ENCODE peak calls at places on chromosomes 1 and 21, in nine cellular contexts. L, O, J, T, H, D, Q, N and E are unnamed samples.

GRCh38 chr21:33825898-33826297 is 89.7 kb downstream of the ATP5PO start:
- DNase-seq in L (no peak), O (no peak), J (no peak), T (no peak), H (peak), D (no peak), Q (no peak), N (peak), E (no peak)

GRCh38 chr1:47424336-47424982 is 8.4 kb downstream of the FOXE3 start:
- DNase-seq in L (no peak), O (no peak), J (peak), T (no peak), H (peak), D (no peak), Q (no peak), N (peak), E (peak)

GRCh38 chr1:21623411-21623961 is 45.7 kb downstream of the RAP1GAP start:
- DNase-seq in L (no peak), O (peak), J (peak), T (no peak), H (no peak), D (no peak), Q (no peak), N (no peak), E (peak)

GRCh38 chr21:28615276-28615675 is 377.4 kb downstream of the LTN1 start:
- DNase-seq in L (no peak), O (no peak), J (no peak), T (no peak), H (peak), D (no peak), Q (no peak), N (peak), E (no peak)

GRCh38 chr1:61202854-61203603 is 120.7 kb downstream of the NFIA start:
- DNase-seq in L (no peak), O (no peak), J (no peak), T (no peak), H (no peak), D (no peak), Q (no peak), N (peak), E (no peak)

GRCh38 chr21:18951291-18952038 is 547.9 kb upstream of the TMPRSS15 start:
- DNase-seq in L (no peak), O (no peak), J (peak), T (no peak), H (no peak), D (peak), Q (no peak), N (no peak), E (peak)

GRCh38 chr1:184156521-184157395 is 105.2 kb downstream of the TSEN15 start:
- DNase-seq in L (no peak), O (no peak), J (peak), T (no peak), H (no peak), D (no peak), Q (no peak), N (no peak), E (peak)

GRCh38 chr1:55070291-55070690 is 30.9 kb downstream of the PCSK9 start:
- DNase-seq in L (no peak), O (no peak), J (no peak), T (no peak), H (no peak), D (no peak), Q (no peak), N (no peak), E (no peak)

GRCh38 chr1:9399510-9400424 is 107.1 kb downstream of the SPSB1 start:
- DNase-seq in L (no peak), O (peak), J (peak), T (no peak), H (peak), D (no peak), Q (no peak), N (no peak), E (peak)

GRCh38 chr1:197838836-197839235 is 63.6 kb upstream of the DENND1B start:
- DNase-seq in L (no peak), O (no peak), J (no peak), T (no peak), H (peak), D (no peak), Q (peak), N (peak), E (no peak)

GRCh38 chr1:70627910-70628309 is 216.8 kb downstream of the CTH start:
- DNase-seq in L (no peak), O (peak), J (peak), T (no peak), H (no peak), D (no peak), Q (no peak), N (peak), E (peak)

GRCh38 chr1:22454476-22455056 is 2.9 kb downstream of the ZBTB40 start:
- DNase-seq in L (no peak), O (no peak), J (no peak), T (no peak), H (no peak), D (no peak), Q (no peak), N (no peak), E (no peak)

GRCh38 chr1:30947212-30947611 is 38.7 kb upstream of the SDC3 start:
- DNase-seq in L (no peak), O (no peak), J (no peak), T (no peak), H (no peak), D (no peak), Q (no peak), N (no peak), E (no peak)

GRCh38 chr1:21294266-21295058 is 4.2 kb upstream of the ECE1 start:
- DNase-seq in L (no peak), O (no peak), J (no peak), T (peak), H (no peak), D (peak), Q (peak), N (no peak), E (no peak)

GRCh38 chr21:27570306-27570868 is 603.5 kb upstream of the ADAMTS5 start:
- DNase-seq in L (no peak), O (no peak), J (no peak), T (no peak), H (peak), D (no peak), Q (no peak), N (peak), E (no peak)

GRCh38 chr1:180615493-180616290 is 16.1 kb upstream of the XPR1 start:
- DNase-seq in L (no peak), O (no peak), J (no peak), T (no peak), H (no peak), D (no peak), Q (no peak), N (no peak), E (no peak)

GRCh38 chr1:23791434-23792047 is 596 bp downstream of the LYPLA2 start:
- DNase-seq in L (no peak), O (no peak), J (no peak), T (no peak), H (no peak), D (no peak), Q (peak), N (no peak), E (peak)

GRCh38 chr1:151568626-151569088 is 28.5 kb downstream of the TUFT1 start:
- DNase-seq in L (no peak), O (no peak), J (no peak), T (no peak), H (no peak), D (no peak), Q (no peak), N (no peak), E (no peak)

GRCh38 chr1:231189683-231190270 is 27.9 kb downstream of the TRIM67 start:
- DNase-seq in L (no peak), O (no peak), J (no peak), T (no peak), H (no peak), D (no peak), Q (no peak), N (no peak), E (no peak)

GRCh38 chr1:87084247-87084836 is 169.9 kb downstream of the HS2ST1 start:
- DNase-seq in L (no peak), O (no peak), J (peak), T (no peak), H (peak), D (no peak), Q (no peak), N (peak), E (peak)

GRCh38 chr1:192133350-192133950 is 24.8 kb upstream of the RGS18 start:
- DNase-seq in L (no peak), O (no peak), J (no peak), T (no peak), H (no peak), D (no peak), Q (no peak), N (peak), E (no peak)

GRCh38 chr1:67618285-67619018 is 66.5 kb upstream of the GADD45A start:
- DNase-seq in L (peak), O (no peak), J (no peak), T (no peak), H (peak), D (no peak), Q (no peak), N (peak), E (peak)

GRCh38 chr1:111989531-111990025 is at the start of gene KCND3:
- DNase-seq in L (no peak), O (no peak), J (peak), T (no peak), H (peak), D (peak), Q (peak), N (no peak), E (peak)

GRCh38 chr1:97433520-97434175 is 487.2 kb downstream of the DPYD start:
- DNase-seq in L (no peak), O (no peak), J (no peak), T (no peak), H (peak), D (no peak), Q (no peak), N (peak), E (no peak)

GRCh38 chr21:41664881-41665765 is 101.7 kb downstream of the RIPK4 start:
- DNase-seq in L (no peak), O (no peak), J (no peak), T (no peak), H (peak), D (no peak), Q (no peak), N (peak), E (no peak)

GRCh38 chr1:232473319-232473718 is 156.6 kb downstream of the SIPA1L2 start:
- DNase-seq in L (no peak), O (no peak), J (no peak), T (no peak), H (peak), D (no peak), Q (no peak), N (peak), E (no peak)

GRCh38 chr1:10471411-10472219 is 714 bp downstream of the DFFA start:
- DNase-seq in L (no peak), O (no peak), J (no peak), T (no peak), H (no peak), D (no peak), Q (no peak), N (peak), E (peak)

GRCh38 chr1:10813801-10814200 is 17.4 kb upstream of the CASZ1 start:
- DNase-seq in L (no peak), O (no peak), J (no peak), T (no peak), H (no peak), D (no peak), Q (no peak), N (no peak), E (no peak)

GRCh38 chr21:36901575-36901974 is 64.9 kb downstream of the HLCS start:
- DNase-seq in L (no peak), O (no peak), J (no peak), T (no peak), H (no peak), D (no peak), Q (no peak), N (no peak), E (no peak)

GRCh38 chr1:172770081-172770480 is 111.2 kb downstream of the FASLG start:
- DNase-seq in L (no peak), O (no peak), J (no peak), T (no peak), H (no peak), D (no peak), Q (no peak), N (no peak), E (no peak)

GRCh38 chr1:151156515-151156819 is at the start of gene TNFAIP8L2:
- DNase-seq in L (no peak), O (no peak), J (no peak), T (peak), H (no peak), D (peak), Q (no peak), N (no peak), E (peak)

GRCh38 chr21:42193131-42193671 is 25.7 kb upstream of the ABCG1 start:
- DNase-seq in L (no peak), O (no peak), J (no peak), T (peak), H (no peak), D (no peak), Q (no peak), N (no peak), E (no peak)